ENCODE peak calls at places on chromosomes 6 and 20, in seven cellular contexts. B is IMR-90, E is H9, L is neuronal stem cell, M is mesenchymal stem cell, W is trophoblast cell, D is H1. S is an unnamed sample.

GRCh38 chr6:139577991-139578604 is 203.7 kb upstream of the CITED2 start:
- DNase-seq in B (peak; percentile 94), E (no peak), L (no peak), M (peak; percentile 90), W (no peak), D (no peak), S (peak; percentile 57)

GRCh38 chr6:3292431-3293197 is 33.9 kb downstream of the PSMG4 start:
- DNase-seq in B (no peak), E (no peak), L (no peak), M (no peak), W (no peak), D (no peak), S (no peak)

GRCh38 chr6:134419717-134420116 is 101.8 kb upstream of the SGK1 start:
- DNase-seq in B (peak; percentile 29), E (no peak), L (no peak), M (no peak), W (peak; percentile 41), D (no peak), S (no peak)

GRCh38 chr6:24902782-24903181 is 33.0 kb downstream of the RIPOR2 start:
- DNase-seq in B (peak; percentile 94), E (no peak), L (no peak), M (peak; percentile 71), W (no peak), D (no peak), S (no peak)

GRCh38 chr6:127855542-127856159 is 45.2 kb downstream of the THEMIS start:
- DNase-seq in B (peak; percentile 45), E (no peak), L (no peak), M (peak; percentile 32), W (no peak), D (no peak), S (peak; percentile 35)

GRCh38 chr20:37377346-37378081 is 31.6 kb downstream of the SRC start:
- DNase-seq in B (no peak), E (no peak), L (no peak), M (no peak), W (no peak), D (no peak), S (no peak)

GRCh38 chr6:159101656-159102055 is 56.9 kb upstream of the TAGAP start:
- DNase-seq in B (no peak), E (no peak), L (no peak), M (no peak), W (no peak), D (no peak), S (no peak)

GRCh38 chr6:103027532-103027931 is 1634.0 kb downstream of the GRIK2 start:
- DNase-seq in B (no peak), E (no peak), L (no peak), M (no peak), W (no peak), D (no peak), S (peak; percentile 65)

GRCh38 chr6:151431336-151431735 is 20.6 kb downstream of the RMND1 start:
- DNase-seq in B (peak; percentile 21), E (no peak), L (no peak), M (no peak), W (no peak), D (peak; percentile 11), S (no peak)

GRCh38 chr6:133964052-133964451 is 11.0 kb downstream of the TBPL1 start:
- DNase-seq in B (peak; percentile 97), E (no peak), L (no peak), M (peak; percentile 31), W (peak; percentile 36), D (no peak), S (no peak)

GRCh38 chr6:39059496-39060310 is 11.1 kb downstream of the GLP1R start:
- DNase-seq in B (no peak), E (no peak), L (no peak), M (no peak), W (no peak), D (no peak), S (no peak)

GRCh38 chr20:33474963-33475362 is 14.9 kb upstream of the CBFA2T2 start:
- DNase-seq in B (no peak), E (no peak), L (no peak), M (no peak), W (no peak), D (no peak), S (no peak)

GRCh38 chr6:72031471-72031870 is 145.1 kb downstream of the RIMS1 start:
- DNase-seq in B (no peak), E (no peak), L (no peak), M (no peak), W (no peak), D (no peak), S (no peak)

DNA sequence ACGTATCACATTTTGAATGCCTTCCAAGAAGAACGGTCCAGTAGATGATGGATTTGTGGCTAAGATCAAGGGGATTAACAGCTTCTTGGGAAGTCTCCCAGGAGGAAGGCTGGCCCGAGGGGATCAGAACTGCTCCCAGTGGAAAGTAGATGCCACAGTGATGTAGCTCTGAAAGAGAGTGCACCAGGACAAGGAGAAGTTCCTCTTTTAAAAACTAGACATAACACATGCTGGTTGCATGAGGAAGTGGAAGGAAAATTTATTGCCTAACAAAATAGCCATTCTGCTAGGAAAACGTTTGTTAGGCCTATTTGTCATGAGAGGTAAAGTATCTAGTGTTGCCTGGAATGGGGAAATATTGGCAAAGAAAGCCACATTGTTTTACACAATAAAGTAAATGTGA is 87.8 kb downstream of the CDH26 start:
- DNase-seq in B (peak; percentile 72), E (no peak), L (no peak), M (peak; percentile 12), W (no peak), D (no peak), S (no peak)
- H3K27ac ChIP-seq in B (no peak overlapping the region), E (no peak overlapping the region), L (no peak overlapping the region), M (no peak overlapping the region), W (no peak overlapping the region), D (no peak overlapping the region), S (no peak overlapping the region)

GRCh38 chr6:81340946-81341345 is 411.5 kb downstream of the TENT5A start:
- DNase-seq in B (no peak), E (no peak), L (no peak), M (no peak), W (peak; percentile 27), D (no peak), S (no peak)
- H3K23ac ChIP-seq in B (no peak overlapping the region), E (no peak overlapping the region), L (no peak overlapping the region), M (no peak overlapping the region), W (no peak overlapping the region), D (no peak overlapping the region), S (no peak overlapping the region)

GRCh38 chr20:15818651-15819071 is 754.6 kb downstream of the KIF16B start:
- DNase-seq in B (no peak), E (no peak), L (no peak), M (no peak), W (no peak), D (no peak), S (peak; percentile 91)
- H3K27ac ChIP-seq in B (no peak overlapping the region), E (no peak overlapping the region), L (peak overlapping the region; percentile 13), M (no peak overlapping the region), W (no peak overlapping the region), D (no peak overlapping the region), S (no peak overlapping the region)

GRCh38 chr6:109477184-109477583 is 5.8 kb downstream of the ZBTB24 start:
- DNase-seq in B (no peak), E (no peak), L (no peak), M (no peak), W (no peak), D (no peak), S (no peak)
- H3K23ac ChIP-seq in B (no peak overlapping the region), E (no peak overlapping the region), L (no peak overlapping the region), M (no peak overlapping the region), W (no peak overlapping the region), D (no peak overlapping the region), S (peak overlapping the region; percentile 66)

GRCh38 chr6:44556046-44556445 is 168.5 kb downstream of the CDC5L start:
- DNase-seq in B (no peak), E (no peak), L (no peak), M (no peak), W (no peak), D (no peak), S (no peak)
- H3K27ac ChIP-seq in B (no peak overlapping the region), E (no peak overlapping the region), L (no peak overlapping the region), M (no peak overlapping the region), W (no peak overlapping the region), D (no peak overlapping the region), S (no peak overlapping the region)

GRCh38 chr6:41780623-41781301 is at the start of gene PRICKLE4:
- DNase-seq in B (no peak), E (no peak), L (peak; percentile 36), M (peak; percentile 30), W (no peak), D (peak; percentile 76), S (peak; percentile 22)

GRCh38 chr6:41785254-41785653 is 2.2 kb upstream of the TOMM6 start:
- DNase-seq in B (no peak), E (no peak), L (no peak), M (no peak), W (no peak), D (no peak), S (no peak)

GRCh38 chr6:41781302-41781711 is 725 bp downstream of the PRICKLE4 start:
- DNase-seq in B (no peak), E (no peak), L (no peak), M (no peak), W (no peak), D (peak; percentile 46), S (no peak)

GRCh38 chr6:41784581-41785171 is 2.8 kb upstream of the TOMM6 start:
- DNase-seq in B (no peak), E (no peak), L (no peak), M (no peak), W (peak; percentile 56), D (no peak), S (peak; percentile 19)

GRCh38 chr6:41783106-41783780 is 2.7 kb downstream of the PRICKLE4 start:
- DNase-seq in B (no peak), E (no peak), L (no peak), M (no peak), W (no peak), D (no peak), S (no peak)
- H3K23ac ChIP-seq in B (no peak overlapping the region), E (no peak overlapping the region), L (no peak overlapping the region), M (no peak overlapping the region), W (no peak overlapping the region), D (no peak overlapping the region), S (no peak overlapping the region)

S was measured in mesendoderm.